ENCODE peak calls at places on chromosomes 7 and 10, in ten cellular contexts. One of them, this sample, is unnamed.

GRCh38 chr7:150382123-150382843 is 3.2 kb downstream of the ZNF775 start:
- DNase-seq in epithelial cell of proximal tubule: no peak
- DNase-seq in HFFc6: no peak
- DNase-seq in left ventricle myocardium inferior: no peak
- DNase-seq in dorsolateral prefrontal cortex: no peak
- DNase-seq in fibroblast of pulmonary artery: no peak
- DNase-seq in OCI-LY7: no peak
- DNase-seq in mammary epithelial cell: no peak
- DNase-seq in GM13977: no peak
- DNase-seq in AG04450: no peak
- DNase-seq in this sample: peak

GRCh38 chr10:78059916-78060315 is 26.3 kb downstream of the RPS24 start:
- DNase-seq in epithelial cell of proximal tubule: no peak
- DNase-seq in HFFc6: no peak
- DNase-seq in left ventricle myocardium inferior: no peak
- DNase-seq in dorsolateral prefrontal cortex: no peak
- DNase-seq in fibroblast of pulmonary artery: no peak
- DNase-seq in OCI-LY7: no peak
- DNase-seq in mammary epithelial cell: no peak
- DNase-seq in GM13977: no peak
- DNase-seq in AG04450: no peak
- DNase-seq in this sample: no peak

GRCh38 chr7:50681451-50682045 is 101.1 kb downstream of the GRB10 start:
- DNase-seq in epithelial cell of proximal tubule: no peak
- DNase-seq in HFFc6: no peak
- DNase-seq in left ventricle myocardium inferior: no peak
- DNase-seq in dorsolateral prefrontal cortex: no peak
- DNase-seq in fibroblast of pulmonary artery: no peak
- DNase-seq in OCI-LY7: no peak
- DNase-seq in mammary epithelial cell: no peak
- DNase-seq in GM13977: no peak
- DNase-seq in AG04450: no peak
- DNase-seq in this sample: no peak

GRCh38 chr10:102775973-102776669 is 32.4 kb downstream of the WBP1L start:
- DNase-seq in epithelial cell of proximal tubule: no peak
- DNase-seq in HFFc6: peak
- DNase-seq in left ventricle myocardium inferior: peak
- DNase-seq in dorsolateral prefrontal cortex: peak
- DNase-seq in fibroblast of pulmonary artery: peak
- DNase-seq in OCI-LY7: no peak
- DNase-seq in mammary epithelial cell: no peak
- DNase-seq in GM13977: no peak
- DNase-seq in AG04450: peak
- DNase-seq in this sample: no peak

GRCh38 chr7:38186593-38187314 is 8.7 kb downstream of the STARD3NL start:
- DNase-seq in epithelial cell of proximal tubule: peak
- DNase-seq in HFFc6: peak
- DNase-seq in left ventricle myocardium inferior: no peak
- DNase-seq in dorsolateral prefrontal cortex: no peak
- DNase-seq in fibroblast of pulmonary artery: peak
- DNase-seq in OCI-LY7: no peak
- DNase-seq in mammary epithelial cell: peak
- DNase-seq in GM13977: no peak
- DNase-seq in AG04450: no peak
- DNase-seq in this sample: no peak

GRCh38 chr10:64041185-64041988 is 520.2 kb downstream of the REEP3 start:
- DNase-seq in epithelial cell of proximal tubule: peak
- DNase-seq in HFFc6: peak
- DNase-seq in left ventricle myocardium inferior: peak
- DNase-seq in dorsolateral prefrontal cortex: peak
- DNase-seq in fibroblast of pulmonary artery: peak
- DNase-seq in OCI-LY7: peak
- DNase-seq in mammary epithelial cell: peak
- DNase-seq in GM13977: peak
- DNase-seq in AG04450: peak
- DNase-seq in this sample: peak

GRCh38 chr7:155883491-155884224 is 71.4 kb upstream of the SHH start:
- DNase-seq in epithelial cell of proximal tubule: no peak
- DNase-seq in HFFc6: no peak
- DNase-seq in left ventricle myocardium inferior: no peak
- DNase-seq in dorsolateral prefrontal cortex: peak
- DNase-seq in fibroblast of pulmonary artery: no peak
- DNase-seq in OCI-LY7: no peak
- DNase-seq in mammary epithelial cell: no peak
- DNase-seq in GM13977: no peak
- DNase-seq in AG04450: no peak
- DNase-seq in this sample: no peak

GRCh38 chr7:47808321-47808720 is 139.9 kb downstream of the PKD1L1 start:
- DNase-seq in epithelial cell of proximal tubule: no peak
- DNase-seq in HFFc6: no peak
- DNase-seq in left ventricle myocardium inferior: no peak
- DNase-seq in dorsolateral prefrontal cortex: no peak
- DNase-seq in fibroblast of pulmonary artery: no peak
- DNase-seq in OCI-LY7: no peak
- DNase-seq in mammary epithelial cell: no peak
- DNase-seq in GM13977: no peak
- DNase-seq in AG04450: no peak
- DNase-seq in this sample: no peak

GRCh38 chr7:152876749-152877148 is 117.2 kb downstream of the ACTR3B start:
- DNase-seq in epithelial cell of proximal tubule: no peak
- DNase-seq in HFFc6: no peak
- DNase-seq in left ventricle myocardium inferior: no peak
- DNase-seq in dorsolateral prefrontal cortex: no peak
- DNase-seq in fibroblast of pulmonary artery: no peak
- DNase-seq in OCI-LY7: no peak
- DNase-seq in mammary epithelial cell: no peak
- DNase-seq in GM13977: no peak
- DNase-seq in AG04450: no peak
- DNase-seq in this sample: no peak

GRCh38 chr7:96649981-96650380 is 59.7 kb downstream of the SEM1 start:
- DNase-seq in epithelial cell of proximal tubule: no peak
- DNase-seq in HFFc6: peak
- DNase-seq in left ventricle myocardium inferior: no peak
- DNase-seq in dorsolateral prefrontal cortex: no peak
- DNase-seq in fibroblast of pulmonary artery: peak
- DNase-seq in OCI-LY7: no peak
- DNase-seq in mammary epithelial cell: peak
- DNase-seq in GM13977: no peak
- DNase-seq in AG04450: no peak
- DNase-seq in this sample: no peak

GRCh38 chr10:58641095-58641531 is 128.4 kb downstream of the BICC1 start:
- DNase-seq in epithelial cell of proximal tubule: peak
- DNase-seq in HFFc6: peak
- DNase-seq in left ventricle myocardium inferior: no peak
- DNase-seq in dorsolateral prefrontal cortex: no peak
- DNase-seq in fibroblast of pulmonary artery: peak
- DNase-seq in OCI-LY7: no peak
- DNase-seq in mammary epithelial cell: peak
- DNase-seq in GM13977: no peak
- DNase-seq in AG04450: peak
- DNase-seq in this sample: no peak

GRCh38 chr7:47195641-47196040 is 386.3 kb downstream of the TNS3 start:
- DNase-seq in epithelial cell of proximal tubule: no peak
- DNase-seq in HFFc6: no peak
- DNase-seq in left ventricle myocardium inferior: no peak
- DNase-seq in dorsolateral prefrontal cortex: no peak
- DNase-seq in fibroblast of pulmonary artery: no peak
- DNase-seq in OCI-LY7: no peak
- DNase-seq in mammary epithelial cell: no peak
- DNase-seq in GM13977: no peak
- DNase-seq in AG04450: no peak
- DNase-seq in this sample: no peak

GRCh38 chr7:126727930-126728331 is 524.8 kb downstream of the GRM8 start:
- DNase-seq in epithelial cell of proximal tubule: no peak
- DNase-seq in HFFc6: no peak
- DNase-seq in left ventricle myocardium inferior: no peak
- DNase-seq in dorsolateral prefrontal cortex: no peak
- DNase-seq in fibroblast of pulmonary artery: peak
- DNase-seq in OCI-LY7: no peak
- DNase-seq in mammary epithelial cell: peak
- DNase-seq in GM13977: no peak
- DNase-seq in AG04450: no peak
- DNase-seq in this sample: no peak

GRCh38 chr7:104442461-104442860 is 114.1 kb downstream of the LHFPL3 start:
- DNase-seq in epithelial cell of proximal tubule: no peak
- DNase-seq in HFFc6: no peak
- DNase-seq in left ventricle myocardium inferior: no peak
- DNase-seq in dorsolateral prefrontal cortex: peak
- DNase-seq in fibroblast of pulmonary artery: no peak
- DNase-seq in OCI-LY7: no peak
- DNase-seq in mammary epithelial cell: no peak
- DNase-seq in GM13977: no peak
- DNase-seq in AG04450: no peak
- DNase-seq in this sample: no peak

GRCh38 chr10:78623577-78624215 is 445.1 kb upstream of the ZMIZ1 start:
- DNase-seq in epithelial cell of proximal tubule: no peak
- DNase-seq in HFFc6: peak
- DNase-seq in left ventricle myocardium inferior: no peak
- DNase-seq in dorsolateral prefrontal cortex: no peak
- DNase-seq in fibroblast of pulmonary artery: peak
- DNase-seq in OCI-LY7: no peak
- DNase-seq in mammary epithelial cell: peak
- DNase-seq in GM13977: no peak
- DNase-seq in AG04450: no peak
- DNase-seq in this sample: no peak

GRCh38 chr10:95445223-95445836 is 115.8 kb downstream of the SORBS1 start:
- DNase-seq in epithelial cell of proximal tubule: peak
- DNase-seq in HFFc6: peak
- DNase-seq in left ventricle myocardium inferior: peak
- DNase-seq in dorsolateral prefrontal cortex: peak
- DNase-seq in fibroblast of pulmonary artery: peak
- DNase-seq in OCI-LY7: no peak
- DNase-seq in mammary epithelial cell: peak
- DNase-seq in GM13977: no peak
- DNase-seq in AG04450: peak
- DNase-seq in this sample: no peak

GRCh38 chr10:51918921-51919325 is 219.5 kb upstream of the CSTF2T start:
- DNase-seq in epithelial cell of proximal tubule: no peak
- DNase-seq in HFFc6: no peak
- DNase-seq in left ventricle myocardium inferior: no peak
- DNase-seq in dorsolateral prefrontal cortex: no peak
- DNase-seq in fibroblast of pulmonary artery: no peak
- DNase-seq in OCI-LY7: no peak
- DNase-seq in mammary epithelial cell: no peak
- DNase-seq in GM13977: no peak
- DNase-seq in AG04450: no peak
- DNase-seq in this sample: no peak

DNA sequence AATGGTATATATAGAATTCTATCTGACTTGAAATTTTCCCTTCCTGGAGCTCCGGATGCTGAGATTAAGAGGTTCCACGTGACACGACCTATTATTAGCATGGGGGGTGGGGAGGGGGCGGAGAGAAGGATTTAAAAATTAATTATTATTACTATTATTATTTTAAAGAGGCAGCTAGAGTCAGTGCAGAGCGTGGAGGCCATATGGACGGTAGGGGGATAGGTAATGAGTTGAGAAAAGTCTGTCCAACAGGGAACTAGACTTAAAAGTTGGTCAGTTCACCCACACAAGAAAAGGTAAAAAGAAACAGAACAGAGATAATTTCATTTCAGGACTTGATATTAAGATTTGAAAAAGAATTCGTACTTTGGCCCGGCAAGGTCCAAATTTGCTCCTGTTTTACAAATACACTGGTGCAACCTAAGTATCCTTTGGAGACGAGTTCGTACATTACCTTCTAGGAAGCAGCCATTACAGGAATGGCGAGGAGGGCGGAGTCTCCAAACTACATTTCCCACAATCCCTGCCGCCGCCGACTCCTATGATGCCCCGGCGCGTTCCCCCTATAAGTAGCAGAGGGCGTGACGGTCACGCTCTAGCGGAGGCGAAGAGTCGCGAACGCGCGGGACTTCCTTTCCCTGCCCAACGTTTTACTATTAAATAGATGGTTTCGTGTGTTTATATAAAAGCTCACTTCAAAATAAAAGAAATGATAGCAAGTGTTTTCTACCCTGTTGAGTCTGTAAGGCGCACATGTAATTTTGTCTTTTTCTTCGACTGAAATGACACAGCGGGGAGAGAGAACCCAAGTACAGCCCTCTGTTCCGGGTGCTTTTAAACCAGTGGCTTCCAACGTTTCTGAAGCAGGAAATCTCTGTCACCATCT is at the start of gene SMIM30:
- DNase-seq in epithelial cell of proximal tubule: no peak
- DNase-seq in HFFc6: peak
- DNase-seq in left ventricle myocardium inferior: peak
- DNase-seq in dorsolateral prefrontal cortex: peak
- DNase-seq in fibroblast of pulmonary artery: peak
- DNase-seq in OCI-LY7: peak
- DNase-seq in mammary epithelial cell: peak
- DNase-seq in GM13977: peak
- DNase-seq in AG04450: peak
- DNase-seq in this sample: peak
- TF ChIP-seq CTCF in epithelial cell of proximal tubule: no peak
- TF ChIP-seq CTCF in HFFc6: peak
- TF ChIP-seq CTCF in left ventricle myocardium inferior: no peak
- TF ChIP-seq CTCF in dorsolateral prefrontal cortex: peak
- TF ChIP-seq CTCF in fibroblast of pulmonary artery: no peak
- TF ChIP-seq CTCF in OCI-LY7: no peak
- TF ChIP-seq CTCF in mammary epithelial cell: no peak
- TF ChIP-seq CTCF in GM13977: no peak
- TF ChIP-seq CTCF in AG04450: no peak
- TF ChIP-seq CTCF in this sample: no peak

GRCh38 chr7:128031901-128032604 is 816 bp upstream of the LRRC4 start:
- DNase-seq in epithelial cell of proximal tubule: no peak
- DNase-seq in HFFc6: peak
- DNase-seq in left ventricle myocardium inferior: peak
- DNase-seq in dorsolateral prefrontal cortex: no peak
- DNase-seq in fibroblast of pulmonary artery: peak
- DNase-seq in OCI-LY7: peak
- DNase-seq in mammary epithelial cell: peak
- DNase-seq in GM13977: peak
- DNase-seq in AG04450: peak
- DNase-seq in this sample: peak
- TF ChIP-seq CTCF in epithelial cell of proximal tubule: peak
- TF ChIP-seq CTCF in HFFc6: peak
- TF ChIP-seq CTCF in left ventricle myocardium inferior: peak
- TF ChIP-seq CTCF in dorsolateral prefrontal cortex: no peak
- TF ChIP-seq CTCF in fibroblast of pulmonary artery: peak
- TF ChIP-seq CTCF in OCI-LY7: no peak
- TF ChIP-seq CTCF in mammary epithelial cell: peak
- TF ChIP-seq CTCF in GM13977: no peak
- TF ChIP-seq CTCF in AG04450: peak
- TF ChIP-seq CTCF in this sample: no peak

GRCh38 chr7:44999245-45000095 is 531 bp upstream of the CCM2 start:
- DNase-seq in epithelial cell of proximal tubule: peak
- DNase-seq in HFFc6: peak
- DNase-seq in left ventricle myocardium inferior: peak
- DNase-seq in dorsolateral prefrontal cortex: peak
- DNase-seq in fibroblast of pulmonary artery: peak
- DNase-seq in OCI-LY7: peak
- DNase-seq in mammary epithelial cell: peak
- DNase-seq in GM13977: peak
- DNase-seq in AG04450: peak
- DNase-seq in this sample: peak
- TF ChIP-seq CTCF in epithelial cell of proximal tubule: no peak
- TF ChIP-seq CTCF in HFFc6: peak
- TF ChIP-seq CTCF in left ventricle myocardium inferior: peak
- TF ChIP-seq CTCF in dorsolateral prefrontal cortex: no peak
- TF ChIP-seq CTCF in fibroblast of pulmonary artery: no peak
- TF ChIP-seq CTCF in OCI-LY7: no peak
- TF ChIP-seq CTCF in mammary epithelial cell: no peak
- TF ChIP-seq CTCF in GM13977: no peak
- TF ChIP-seq CTCF in AG04450: no peak
- TF ChIP-seq CTCF in this sample: no peak

GRCh38 chr10:35390843-35391152 is 54.5 kb downstream of the CCNY start:
- DNase-seq in epithelial cell of proximal tubule: no peak
- DNase-seq in HFFc6: no peak
- DNase-seq in left ventricle myocardium inferior: no peak
- DNase-seq in dorsolateral prefrontal cortex: no peak
- DNase-seq in fibroblast of pulmonary artery: no peak
- DNase-seq in OCI-LY7: no peak
- DNase-seq in mammary epithelial cell: no peak
- DNase-seq in GM13977: no peak
- DNase-seq in AG04450: no peak
- DNase-seq in this sample: no peak
- TF ChIP-seq CTCF in epithelial cell of proximal tubule: no peak
- TF ChIP-seq CTCF in HFFc6: no peak
- TF ChIP-seq CTCF in left ventricle myocardium inferior: no peak
- TF ChIP-seq CTCF in dorsolateral prefrontal cortex: no peak
- TF ChIP-seq CTCF in fibroblast of pulmonary artery: no peak
- TF ChIP-seq CTCF in OCI-LY7: no peak
- TF ChIP-seq CTCF in mammary epithelial cell: no peak
- TF ChIP-seq CTCF in GM13977: no peak
- TF ChIP-seq CTCF in AG04450: no peak
- TF ChIP-seq CTCF in this sample: no peak